ENCODE peak calls at places on chromosomes 4 and X, in four cellular contexts. H is thoracic aorta, Q is lower lobe of right lung, U is WTC11. B is an unnamed sample.

GRCh38 chrX:1524874-1525582 is 12.0 kb downstream of the P2RY8 start:
- DNase-seq in H (no peak), Q (no peak), U (no peak), B (peak; percentile 59)

GRCh38 chr4:72312032-72312650 is 256.9 kb downstream of the ADAMTS3 start:
- DNase-seq in H (peak; percentile 34), Q (peak; percentile 44), U (peak; percentile 25), B (no peak)

GRCh38 chrX:12440245-12440644 is 302.0 kb downstream of the FRMPD4 start:
- DNase-seq in H (no peak), Q (no peak), U (peak; percentile 7), B (no peak)

GRCh38 chr4:133559987-133560386 is 410.9 kb downstream of the PCDH10 start:
- DNase-seq in H (no peak), Q (no peak), U (no peak), B (no peak)

GRCh38 chr4:81198151-81198550 is 16.9 kb downstream of the PRKG2 start:
- DNase-seq in H (no peak), Q (peak; percentile 44), U (no peak), B (no peak)

GRCh38 chr4:134215636-134216340 is 14.2 kb upstream of the PABPC4L start:
- DNase-seq in H (no peak), Q (no peak), U (no peak), B (no peak)

GRCh38 chr4:186132577-186133277 is 28.2 kb downstream of the FAM149A start:
- DNase-seq in H (no peak), Q (no peak), U (peak; percentile 59), B (no peak)

GRCh38 chr4:40750461-40751258 is 905 bp downstream of the NSUN7 start:
- DNase-seq in H (no peak), Q (no peak), U (peak; percentile 34), B (no peak)

GRCh38 chr4:156336516-156336915 is 382.9 kb upstream of the CTSO start:
- DNase-seq in H (no peak), Q (no peak), U (no peak), B (no peak)

GRCh38 chrX:153763989-153764755 is at the start of gene PLXNB3:
- DNase-seq in H (peak; percentile 33), Q (peak; percentile 86), U (peak; percentile 82), B (no peak)

GRCh38 chr4:4585012-4585670 is 43.3 kb upstream of the STX18 start:
- DNase-seq in H (no peak), Q (no peak), U (no peak), B (no peak)

GRCh38 chrX:135327299-135327698 is 18.0 kb downstream of the ETDC start:
- DNase-seq in H (no peak), Q (no peak), U (no peak), B (no peak)

GRCh38 chr4:151534195-151534594 is 125.2 kb downstream of the FHIP1A start:
- DNase-seq in H (no peak), Q (no peak), U (no peak), B (no peak)

GRCh38 chr4:142405021-142405991 is 440.8 kb downstream of the INPP4B start:
- DNase-seq in H (peak; percentile 2), Q (peak; percentile 40), U (no peak), B (no peak)

GRCh38 chrX:153102436-153102835 is 30.2 kb downstream of the PNMA6A start:
- DNase-seq in H (no peak), Q (no peak), U (no peak), B (no peak)

GRCh38 chr4:172009461-172009860 is 196.3 kb downstream of the GALNTL6 start:
- DNase-seq in H (no peak), Q (no peak), U (no peak), B (no peak)

GRCh38 chr4:37590016-37590415 is 96.2 kb downstream of the RELL1 start:
- DNase-seq in H (no peak), Q (no peak), U (no peak), B (no peak)

GRCh38 chr4:37595875-37596402 is 90.2 kb downstream of the RELL1 start:
- DNase-seq in H (no peak), Q (no peak), U (no peak), B (no peak)

GRCh38 chr4:37597019-37597418 is 89.2 kb downstream of the RELL1 start:
- DNase-seq in H (no peak), Q (no peak), U (no peak), B (no peak)

GRCh38 chr4:37591349-37591748 is 94.8 kb downstream of the RELL1 start:
- DNase-seq in H (no peak), Q (no peak), U (no peak), B (no peak)

GRCh38 chr4:37594095-37594494 is 92.1 kb downstream of the RELL1 start:
- DNase-seq in H (no peak), Q (no peak), U (no peak), B (no peak)
- TF ChIP-seq CTCF in H (no peak), Q (no peak), U (no peak), B (no peak)

GRCh38 chr4:38318737-38319455 is 345.1 kb upstream of the KLF3 start:
- DNase-seq in H (peak; percentile 64), Q (peak; percentile 92), U (peak; percentile 92), B (peak; percentile 96)
- TF ChIP-seq CTCF in H (peak; percentile 12), Q (no peak), U (no peak), B (no peak)

GRCh38 chrX:16606142-16606720 is 43.7 kb upstream of the S100G start:
- DNase-seq in H (no peak), Q (no peak), U (no peak), B (peak; percentile 10)

GRCh38 chrX:16601885-16602284 is 48.1 kb upstream of the S100G start:
- DNase-seq in H (no peak), Q (no peak), U (no peak), B (no peak)

GRCh38 chrX:16610121-16610565 is 39.8 kb upstream of the S100G start:
- DNase-seq in H (no peak), Q (no peak), U (no peak), B (no peak)

GRCh38 chrX:16603822-16604221 is 46.1 kb upstream of the S100G start:
- DNase-seq in H (no peak), Q (no peak), U (no peak), B (no peak)

DNA sequence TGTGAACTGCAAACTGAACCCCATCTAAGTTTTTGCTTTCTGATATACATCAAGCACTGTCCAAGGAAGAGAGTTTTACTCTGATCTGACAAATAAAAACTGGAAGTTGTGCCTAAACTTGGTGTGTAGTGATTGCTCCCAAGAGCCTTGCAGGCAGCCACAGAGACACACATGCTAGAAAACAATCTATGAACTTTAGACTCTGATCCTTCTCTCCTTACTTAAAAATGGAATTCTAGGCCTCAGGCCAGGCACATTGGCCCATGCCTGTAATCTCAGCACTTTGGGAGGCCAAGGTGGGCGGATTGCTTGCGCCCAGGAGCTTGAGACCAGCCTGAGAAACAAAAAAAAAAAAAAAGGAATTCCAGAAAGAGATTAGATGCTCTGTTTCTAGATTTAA is 45.7 kb upstream of the S100G start:
- DNase-seq in H (no peak), Q (no peak), U (no peak), B (no peak)
- TF ChIP-seq CTCF in H (no peak), Q (no peak), U (no peak), B (no peak)

DNA sequence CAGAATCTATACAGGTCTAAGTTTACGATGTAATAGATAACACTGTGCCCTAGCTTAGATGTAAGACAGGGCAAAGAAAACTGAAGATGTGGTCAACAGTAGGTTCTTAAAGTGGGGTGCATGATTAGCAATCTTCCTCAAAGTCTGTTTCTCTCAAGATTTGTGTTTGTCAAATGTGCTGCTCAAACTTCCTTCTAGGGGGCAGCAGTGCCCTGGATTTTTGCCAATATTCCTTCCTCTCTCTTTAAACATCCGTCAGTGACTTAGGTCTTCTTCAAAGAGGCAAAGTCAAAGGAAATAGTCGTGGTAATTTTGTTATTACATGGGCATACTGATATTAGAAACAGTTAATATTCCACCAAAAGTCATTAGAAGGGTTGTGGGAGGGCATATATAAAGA is 4.2 kb upstream of the PDHA2 start:
- DNase-seq in H (no peak), Q (no peak), U (peak; percentile 40), B (no peak)
- TF ChIP-seq CTCF in H (no peak), Q (no peak), U (no peak), B (peak; percentile 38)

GRCh38 chr4:6688879-6689505 is 4.7 kb upstream of the S100P start:
- DNase-seq in H (no peak), Q (no peak), U (peak; percentile 38), B (peak; percentile 91)
- TF ChIP-seq CTCF in H (no peak), Q (no peak), U (no peak), B (no peak)

B was measured in osteocyte.